ENCODE peak calls at places on chromosomes 5 and 9, in five cellular contexts. P is A549, B is heart right ventricle, Q is pancreas, Y is Peyer's patch. X is an unnamed sample.

GRCh38 chr5:7857918-7858632 is 7.1 kb upstream of the CFAP90 start:
- DNase-seq in B (no peak), Q (no peak), Y (no peak), P (no peak), X (no peak)

GRCh38 chr5:141172381-141173204 is at the start of gene PCDHB7:
- DNase-seq in P (peak; percentile 31), Q (no peak), B (no peak), Y (no peak), X (peak; percentile 56)

GRCh38 chr5:150473673-150474358 is 24.3 kb upstream of the RPS14 start:
- DNase-seq in Q (no peak), P (peak; percentile 90), B (no peak), Y (no peak), X (peak; percentile 42)

GRCh38 chr9:123335227-123335985 is 20.6 kb upstream of the CRB2 start:
- DNase-seq in Q (no peak), P (no peak), B (no peak), Y (no peak), X (peak; percentile 79)

GRCh38 chr9:137426018-137426681 is 3.0 kb downstream of the NOXA1 start:
- DNase-seq in Y (no peak), Q (peak; percentile 57), P (no peak), B (no peak), X (no peak)

GRCh38 chr9:88746029-88746743 is 211.2 kb downstream of the NXNL2 start:
- DNase-seq in Y (no peak), P (no peak), Q (no peak), B (peak; percentile 56), X (peak; percentile 92)

GRCh38 chr5:112186401-112186990 is 232.6 kb downstream of the EPB41L4A start:
- DNase-seq in Y (no peak), P (peak; percentile 57), Q (no peak), B (no peak), X (peak; percentile 58)

GRCh38 chr5:1143670-1143951 is 31.7 kb upstream of the SLC12A7 start:
- DNase-seq in Y (no peak), P (no peak), Q (no peak), B (no peak), X (no peak)

GRCh38 chr5:170612256-170612656 is 108.4 kb downstream of the KCNIP1 start:
- DNase-seq in Y (no peak), B (no peak), Q (no peak), P (no peak), X (no peak)

GRCh38 chr9:749712-750111 is 91.8 kb upstream of the DMRT1 start:
- DNase-seq in P (no peak), Q (no peak), B (no peak), Y (peak; percentile 49), X (no peak)

GRCh38 chr5:145827275-145827674 is 7.9 kb downstream of the PRELID2 start:
- DNase-seq in B (no peak), Q (no peak), P (no peak), Y (no peak), X (no peak)

GRCh38 chr5:98891591-98891990 is 37.2 kb downstream of the CHD1 start:
- DNase-seq in Q (no peak), B (no peak), Y (no peak), P (no peak), X (no peak)

GRCh38 chr5:111742595-111742994 is 14.4 kb downstream of the NREP start:
- DNase-seq in P (no peak), B (no peak), Q (no peak), Y (no peak), X (peak; percentile 82)

GRCh38 chr9:130689937-130690700 is 3.5 kb upstream of the EXOSC2 start:
- DNase-seq in B (no peak), Y (peak; percentile 23), Q (peak; percentile 82), P (peak; percentile 95), X (peak; percentile 69)

GRCh38 chr5:125103459-125103858 is 357.0 kb upstream of the ZNF608 start:
- DNase-seq in B (no peak), Y (no peak), Q (no peak), P (no peak), X (no peak)

GRCh38 chr5:33275921-33276705 is 164.7 kb upstream of the TARS1 start:
- DNase-seq in Y (no peak), B (no peak), P (no peak), Q (no peak), X (peak; percentile 48)

GRCh38 chr5:146015001-146015400 is 78.6 kb downstream of the SH3RF2 start:
- DNase-seq in B (no peak), Y (no peak), Q (no peak), P (no peak), X (no peak)

GRCh38 chr9:125521462-125522327 is 185.3 kb downstream of the MAPKAP1 start:
- DNase-seq in Q (no peak), P (peak; percentile 34), B (no peak), Y (no peak), X (peak; percentile 96)

GRCh38 chr5:110727025-110727314 is 499 bp upstream of the TMEM232 start:
- DNase-seq in Y (no peak), Q (no peak), B (no peak), P (peak; percentile 4), X (no peak)

GRCh38 chr5:102772273-102772672 is 17.2 kb downstream of the PAM start:
- DNase-seq in P (no peak), Q (no peak), B (no peak), Y (no peak), X (no peak)

GRCh38 chr9:135211524-135211890 is 124.0 kb downstream of the OLFM1 start:
- DNase-seq in B (peak; percentile 1), Q (no peak), P (no peak), Y (no peak), X (no peak)

DNA sequence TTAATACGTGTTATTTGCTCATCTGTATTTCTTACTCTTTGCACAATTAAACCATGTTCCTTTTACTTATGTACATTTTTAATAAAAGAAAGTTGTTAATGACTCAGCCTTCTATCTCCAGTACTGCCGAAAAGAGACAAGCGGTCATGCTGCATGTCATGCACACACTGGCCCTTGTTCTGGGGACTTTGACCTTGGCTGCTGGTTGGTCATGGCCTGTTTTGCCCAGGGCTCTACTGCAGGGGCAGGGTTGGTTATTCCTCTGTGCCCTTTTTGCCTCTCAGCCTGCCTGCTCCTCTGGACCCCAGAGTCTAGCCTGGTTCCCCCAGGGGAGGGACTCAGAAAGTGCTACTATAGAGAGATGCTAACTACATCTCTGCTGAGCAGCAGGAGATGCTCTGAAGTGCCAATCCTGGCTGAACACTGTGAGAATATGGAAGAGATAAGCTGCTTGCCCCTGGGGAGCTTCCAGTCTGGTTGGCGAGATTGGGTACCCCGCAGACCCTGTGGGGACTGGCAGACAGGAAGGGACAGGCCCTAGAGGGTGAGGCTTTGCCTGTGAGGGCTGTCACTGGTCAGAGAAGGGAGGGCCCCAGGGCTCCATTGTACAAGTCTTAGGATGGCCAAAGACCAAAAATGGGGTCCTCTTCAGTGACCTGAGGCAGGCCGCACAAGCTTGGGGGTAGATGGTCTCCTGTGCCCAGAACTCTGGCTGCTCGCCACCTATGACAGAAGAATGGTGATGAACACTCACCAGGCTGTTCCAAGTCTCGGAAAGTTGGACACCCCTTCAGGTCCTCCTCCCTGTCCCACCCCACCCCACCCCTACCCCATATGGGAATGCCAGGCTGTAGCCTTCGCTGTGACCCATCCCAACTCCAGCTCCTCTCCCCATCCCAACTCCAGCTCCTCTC is 14.4 kb downstream of the IRF1 start:
- DNase-seq in Q (no peak), B (no peak), P (no peak), Y (no peak), X (no peak)
- TF ChIP-seq CTCF in Q (no peak), B (no peak), P (no peak), Y (no peak), X (no peak)

DNA sequence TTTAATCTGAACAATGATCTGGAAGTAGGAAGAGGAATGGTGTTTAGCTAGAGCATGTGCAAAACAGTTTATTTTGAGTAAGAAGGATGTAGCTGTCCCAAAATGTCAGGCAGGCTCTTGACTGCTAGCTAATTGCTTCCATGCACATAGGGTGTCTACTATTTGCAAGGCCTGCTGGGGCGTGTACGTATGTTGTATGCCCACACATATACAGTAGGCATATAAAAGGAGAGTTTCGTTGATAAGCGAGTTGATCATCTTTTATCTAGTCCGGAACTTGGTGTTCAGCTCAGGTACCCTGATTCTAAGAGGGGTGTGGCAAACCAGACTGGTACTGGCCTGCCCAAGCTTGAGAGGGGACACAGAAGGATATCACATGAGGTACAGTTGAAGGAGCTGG is 177.2 kb downstream of the GOLPH3 start:
- DNase-seq in B (no peak), Y (no peak), Q (no peak), P (no peak), X (no peak)
- TF ChIP-seq CTCF in B (no peak), Y (no peak), Q (no peak), P (no peak), X (no peak)

GRCh38 chr5:142834504-142834903 is 64.3 kb downstream of the ARHGAP26 start:
- DNase-seq in B (no peak), P (no peak), Q (no peak), Y (no peak), X (no peak)

GRCh38 chr5:142836048-142836447 is 65.9 kb downstream of the ARHGAP26 start:
- DNase-seq in B (no peak), Y (no peak), P (no peak), Q (no peak), X (no peak)

GRCh38 chr5:142837274-142837673 is 67.1 kb downstream of the ARHGAP26 start:
- DNase-seq in P (no peak), Y (no peak), Q (no peak), B (no peak), X (no peak)

GRCh38 chr5:142833517-142834446 is 63.6 kb downstream of the ARHGAP26 start:
- DNase-seq in P (no peak), Y (no peak), Q (no peak), B (no peak), X (no peak)

GRCh38 chr5:142835540-142835939 is 65.4 kb downstream of the ARHGAP26 start:
- DNase-seq in B (no peak), P (no peak), Y (no peak), Q (no peak), X (no peak)
- TF ChIP-seq CTCF in B (no peak), P (no peak), Y (no peak), Q (no peak), X (no peak)

GRCh38 chr5:143029293-143029692 is 259.1 kb downstream of the ARHGAP26 start:
- DNase-seq in Q (no peak), Y (no peak), B (no peak), P (no peak), X (no peak)

GRCh38 chr5:143033535-143034260 is 263.5 kb downstream of the ARHGAP26 start:
- DNase-seq in P (peak; percentile 31), Q (no peak), Y (no peak), B (no peak), X (peak; percentile 92)

GRCh38 chr5:143026380-143026779 is 256.2 kb downstream of the ARHGAP26 start:
- DNase-seq in Q (no peak), Y (no peak), P (no peak), B (no peak), X (no peak)

GRCh38 chr5:143031781-143032724 is 261.9 kb downstream of the ARHGAP26 start:
- DNase-seq in P (no peak), B (no peak), Q (no peak), Y (no peak), X (no peak)

GRCh38 chr5:143030349-143030748 is 260.2 kb downstream of the ARHGAP26 start:
- DNase-seq in B (no peak), P (no peak), Q (no peak), Y (no peak), X (no peak)
- TF ChIP-seq CTCF in B (no peak), P (no peak), Q (no peak), Y (no peak), X (no peak)

X was measured in HFFc6.